ENCODE peak calls at places on chromosomes 4 and X, in seven cellular contexts. O, W, P, K, L, R and E are unnamed samples.
A peak's percentile ranks its signal among the peaks of the same experiment; 100 is the strongest.

GRCh38 chr4:55176497-55176896 is 51.1 kb upstream of the KDR start:
- DNase-seq in R (no peak), P (no peak), O (no peak), L (no peak), K (no peak), W (no peak), E (no peak)

GRCh38 chr4:56908206-56909082 is 744 bp downstream of the REST start:
- DNase-seq in R (peak; percentile 87), W (peak; percentile 67), K (peak; percentile 60), O (peak; percentile 76), P (peak; percentile 85), L (peak; percentile 56), E (peak; percentile 87)

GRCh38 chrX:118760025-118760424 is 32.6 kb downstream of the IL13RA1 start:
- DNase-seq in P (no peak), L (no peak), R (no peak), W (no peak), O (no peak), K (no peak), E (no peak)

GRCh38 chr4:91830681-91831395 is 472.9 kb upstream of the GRID2 start:
- DNase-seq in O (no peak), P (no peak), K (no peak), W (no peak), L (no peak), R (no peak), E (no peak)

GRCh38 chr4:40321671-40322131 is 13.4 kb upstream of the CHRNA9 start:
- DNase-seq in P (no peak), O (no peak), K (no peak), W (no peak), R (no peak), L (no peak), E (no peak)

GRCh38 chrX:47180346-47180745 is 13.3 kb upstream of the UBA1 start:
- DNase-seq in R (no peak), O (no peak), P (no peak), L (no peak), W (no peak), K (no peak), E (no peak)

GRCh38 chrX:125402807-125403206 is 83.1 kb downstream of the TEX13C start:
- DNase-seq in O (no peak), R (no peak), L (no peak), K (no peak), P (no peak), W (no peak), E (no peak)

GRCh38 chr4:11106190-11106589 is 322.5 kb downstream of the HS3ST1 start:
- DNase-seq in K (no peak), P (no peak), L (no peak), W (no peak), O (no peak), R (no peak), E (no peak)

GRCh38 chr4:15043922-15044321 is 41.6 kb downstream of the CPEB2 start:
- DNase-seq in O (no peak), W (no peak), R (no peak), P (no peak), K (no peak), L (no peak), E (no peak)

GRCh38 chr4:143531773-143532491 is 18.4 kb downstream of the SMARCA5 start:
- DNase-seq in L (no peak), P (no peak), O (no peak), K (no peak), W (no peak), R (no peak), E (no peak)

GRCh38 chr4:86307432-86307831 is 52.4 kb downstream of the MAPK10 start:
- DNase-seq in K (no peak), O (no peak), W (no peak), R (no peak), P (no peak), L (no peak), E (no peak)

GRCh38 chr4:15677507-15677988 is 4.1 kb upstream of the FAM200B start:
- DNase-seq in R (no peak), L (no peak), W (peak; percentile 91), P (no peak), K (no peak), O (no peak), E (no peak)

GRCh38 chr4:98612318-98613250 is 45.8 kb downstream of the TSPAN5 start:
- DNase-seq in O (no peak), P (no peak), K (no peak), R (no peak), L (no peak), W (no peak), E (no peak)

GRCh38 chrX:105460366-105460765 is 239.9 kb upstream of the TEX13A start:
- DNase-seq in L (no peak), P (no peak), W (no peak), R (no peak), O (no peak), K (no peak), E (no peak)

GRCh38 chrX:153569475-153569874 is 29.5 kb downstream of the CCNQ start:
- DNase-seq in R (no peak), L (no peak), W (no peak), P (no peak), O (no peak), K (no peak), E (no peak)

GRCh38 chrX:153571159-153571908 is 27.6 kb downstream of the CCNQ start:
- DNase-seq in P (no peak), L (no peak), W (no peak), O (no peak), K (no peak), R (no peak), E (no peak)

GRCh38 chrX:153572601-153573000 is 26.3 kb downstream of the CCNQ start:
- DNase-seq in L (no peak), R (no peak), O (no peak), P (no peak), W (no peak), K (no peak), E (no peak)

GRCh38 chrX:153565996-153566580 is 32.9 kb downstream of the CCNQ start:
- DNase-seq in P (no peak), L (no peak), O (no peak), W (no peak), K (no peak), R (peak; percentile 40), E (no peak)

DNA sequence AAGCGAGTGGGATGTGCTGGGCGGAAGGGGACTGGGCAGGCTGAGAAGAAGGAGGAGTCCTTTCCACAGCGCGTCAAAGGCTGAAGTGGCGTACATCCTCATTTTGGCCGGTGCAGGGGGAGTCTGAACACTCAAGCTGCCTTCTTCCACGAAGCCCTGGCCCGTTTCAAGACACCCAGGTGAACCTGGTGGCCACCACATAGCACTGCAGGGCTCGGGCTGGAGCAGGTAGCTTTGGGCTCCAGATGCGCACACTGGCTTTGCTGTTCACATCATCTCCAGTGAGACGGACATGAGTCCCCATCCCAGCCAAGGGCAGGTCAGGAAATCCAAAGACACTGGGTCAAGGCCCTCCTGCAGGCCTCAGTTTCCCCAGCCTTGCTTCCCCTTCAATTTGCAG is 30.3 kb downstream of the CCNQ start:
- DNase-seq in K (no peak), P (no peak), W (no peak), O (no peak), R (peak; percentile 24), L (no peak), E (no peak)
- TF ChIP-seq CTCF in K (no peak), P (no peak), W (no peak), O (no peak), R (no peak), L (no peak), E (no peak)

DNA sequence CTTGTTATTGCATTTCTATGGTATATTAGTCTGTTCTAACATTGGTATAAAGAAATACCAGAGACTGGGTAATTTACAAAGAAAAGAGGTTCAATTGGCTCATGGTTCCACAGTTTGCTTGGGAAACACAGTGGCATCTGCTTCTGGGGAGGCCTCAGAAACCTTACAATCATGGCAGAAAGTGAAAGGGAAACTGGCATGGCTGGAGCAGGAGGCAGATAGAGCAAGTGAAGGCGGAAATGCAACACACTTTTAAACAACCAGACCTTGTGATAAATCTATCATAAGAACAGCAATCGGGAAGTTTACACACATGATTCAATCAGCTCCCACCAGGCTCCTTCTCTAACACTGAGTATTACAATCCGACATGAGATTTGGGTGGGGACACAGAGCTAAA is 346.6 kb upstream of the GNPDA2 start:
- DNase-seq in R (no peak), W (no peak), P (no peak), O (no peak), L (no peak), K (no peak), E (no peak)
- TF ChIP-seq CTCF in R (no peak), W (no peak), P (no peak), O (no peak), L (no peak), K (no peak), E (no peak)

GRCh38 chrX:117743469-117744251 is 372.9 kb downstream of the KLHL13 start:
- DNase-seq in K (no peak), R (no peak), P (no peak), O (no peak), W (no peak), L (no peak), E (no peak)
- TF ChIP-seq CTCF in K (no peak), R (no peak), P (peak; percentile 11), O (no peak), W (peak; percentile 31), L (no peak), E (no peak)

GRCh38 chr4:169934794-169935400 is 91.3 kb downstream of the MFAP3L start:
- DNase-seq in O (no peak), L (no peak), W (no peak), K (no peak), R (no peak), P (no peak), E (no peak)

GRCh38 chr4:169945636-169946035 is 80.6 kb downstream of the MFAP3L start:
- DNase-seq in O (no peak), W (no peak), P (no peak), K (no peak), L (no peak), R (no peak), E (no peak)

GRCh38 chr4:169941141-169941540 is 85.1 kb downstream of the MFAP3L start:
- DNase-seq in O (no peak), R (no peak), K (no peak), W (no peak), P (no peak), L (no peak), E (no peak)

GRCh38 chr4:169940460-169940859 is 85.7 kb downstream of the MFAP3L start:
- DNase-seq in R (peak; percentile 52), P (no peak), W (no peak), O (no peak), L (no peak), K (no peak), E (no peak)
- TF ChIP-seq CTCF in R (peak; percentile 31), P (no peak), W (no peak), O (no peak), L (no peak), K (no peak), E (no peak)

DNA sequence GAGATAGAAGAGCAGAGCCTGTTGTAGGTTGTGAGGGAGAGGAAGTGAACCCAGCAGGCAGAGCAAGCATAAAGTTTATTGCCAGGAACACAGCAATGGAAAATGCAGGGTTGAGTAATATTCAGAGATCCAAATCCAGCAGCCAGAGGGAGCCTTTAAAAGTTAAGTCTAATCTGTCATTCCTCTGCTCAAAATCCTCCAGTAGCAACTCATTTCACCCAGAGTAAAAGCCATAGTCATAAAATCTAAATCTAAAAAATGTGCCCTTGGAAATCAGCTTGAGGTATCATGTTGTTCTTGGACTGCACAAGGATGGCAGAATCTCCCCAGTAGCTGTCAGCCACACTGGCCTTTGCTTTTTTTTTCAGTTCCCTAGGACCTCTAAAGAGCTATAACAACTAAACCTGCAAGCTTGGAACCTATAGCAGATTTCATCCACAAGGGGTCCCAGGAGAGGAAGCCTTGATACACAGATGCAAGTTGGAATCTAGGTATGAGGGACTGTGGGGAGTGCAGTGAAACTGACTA is 62.9 kb upstream of the FRAS1 start:
- DNase-seq in O (no peak), K (no peak), L (peak; percentile 11), R (peak; percentile 56), P (peak; percentile 15), W (no peak), E (no peak)
- TF ChIP-seq CTCF in O (peak; percentile 49), K (peak; percentile 8), L (peak; percentile 52), R (peak; percentile 51), P (peak; percentile 34), W (peak; percentile 67), E (peak; percentile 62)